ENCODE peak calls at places on chromosomes 4 and X, in five cellular contexts. P is fibroblast of lung, D is IMR-90, B is colonic mucosa, Y is H9. C is an unnamed sample.
A peak's percentile ranks its signal among the peaks of the same experiment; 100 is the strongest.

GRCh38 chr4:6367313-6367945 is 97.8 kb downstream of the WFS1 start:
- DNase-seq in P (no peak), D (no peak), B (no peak), Y (peak; percentile 63), C (no peak)

GRCh38 chr4:87973283-87974169 is 2.0 kb upstream of the SPP1 start:
- DNase-seq in P (peak; percentile 95), D (peak; percentile 84), B (peak; percentile 47), Y (peak; percentile 58), C (peak; percentile 70)

GRCh38 chr4:169621754-169622481 is 1.5 kb downstream of the CLCN3 start:
- DNase-seq in P (peak; percentile 75), D (peak; percentile 90), B (no peak), Y (no peak), C (peak; percentile 65)

GRCh38 chr4:89329280-89329679 is 21.7 kb upstream of the GPRIN3 start:
- DNase-seq in P (no peak), D (no peak), B (no peak), Y (no peak), C (no peak)

GRCh38 chrX:46306103-46306502 is 239.1 kb downstream of the ZNF674 start:
- DNase-seq in P (no peak), D (no peak), B (no peak), Y (no peak), C (no peak)

GRCh38 chr4:99209671-99210070 is 9.4 kb downstream of the ADH6 start:
- DNase-seq in P (peak; percentile 76), D (peak; percentile 71), B (no peak), Y (no peak), C (no peak)

GRCh38 chr4:83219344-83219990 is 65.1 kb downstream of the COQ2 start:
- DNase-seq in P (peak; percentile 8), D (no peak), B (no peak), Y (no peak), C (no peak)

GRCh38 chrX:136168929-136169735 is 21.8 kb downstream of the FHL1 start:
- DNase-seq in P (peak; percentile 91), D (peak; percentile 97), B (peak; percentile 36), Y (peak; percentile 71), C (peak; percentile 39)

DNA sequence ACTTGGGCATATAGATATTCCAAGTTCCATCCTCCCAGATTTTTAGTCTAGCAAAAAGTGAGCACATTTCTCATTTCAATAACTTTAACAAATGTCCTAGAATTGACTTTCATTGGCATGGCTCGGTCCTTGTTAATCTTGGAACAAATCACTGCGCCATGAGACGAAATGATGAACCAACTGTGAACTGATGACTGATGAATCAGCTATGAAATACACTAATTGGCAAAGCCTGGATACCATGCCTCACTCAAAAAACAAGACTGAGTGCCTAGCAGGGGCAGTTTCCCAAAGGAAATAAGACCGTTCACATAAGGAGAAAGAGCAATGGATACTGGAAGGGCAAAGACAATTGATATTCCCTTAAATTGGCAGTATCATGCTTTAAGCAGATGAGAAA is 248.6 kb upstream of the VEGFC start:
- DNase-seq in P (peak; percentile 41), D (no peak), B (no peak), Y (no peak), C (no peak)
- H3K9ac ChIP-seq in P (no peak overlapping the region), D (no peak overlapping the region), B (no peak overlapping the region), Y (no peak overlapping the region), C (no peak overlapping the region)

GRCh38 chr4:76035799-76036389 is at the start of gene CXCL11:
- DNase-seq in P (no peak), D (peak; percentile 26), B (no peak), Y (no peak), C (no peak)

GRCh38 chr4:76035146-76035545 is 724 bp downstream of the CXCL11 start:
- DNase-seq in P (no peak), D (no peak), B (no peak), Y (no peak), C (no peak)

GRCh38 chr4:76036855-76037254 is 985 bp upstream of the CXCL11 start:
- DNase-seq in P (no peak), D (no peak), B (no peak), Y (peak; percentile 31), C (no peak)
- TF ChIP-seq CTCF in P (no peak), D (no peak), B (no peak), Y (no peak), C (no peak)

DNA sequence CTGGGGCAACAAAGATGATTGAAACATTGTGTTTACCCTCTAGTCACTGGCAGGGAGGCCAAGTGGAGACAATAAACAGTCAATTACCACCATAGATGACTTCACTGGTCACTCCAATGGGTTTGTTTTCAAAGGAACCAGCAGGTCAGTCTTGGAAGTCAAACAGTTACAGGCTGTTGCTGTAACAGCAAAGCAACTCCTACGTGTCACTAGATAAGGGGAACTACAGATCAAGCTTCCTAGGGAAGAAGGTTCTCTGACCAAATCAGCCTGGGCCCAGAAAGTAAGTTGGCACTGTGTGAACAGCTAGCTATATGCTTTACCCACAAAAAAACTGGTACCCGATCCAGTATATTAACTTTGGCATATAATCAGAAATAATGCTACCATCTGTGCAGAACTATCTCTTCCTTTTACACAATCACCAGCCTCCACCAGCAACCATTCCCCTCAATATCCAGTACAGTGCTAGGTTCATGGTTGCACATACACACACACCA is 40.8 kb upstream of the IL21 start:
- DNase-seq in P (no peak), D (peak; percentile 20), B (no peak), Y (no peak), C (no peak)
- H3K9ac ChIP-seq in P (no peak overlapping the region), D (no peak overlapping the region), B (no peak overlapping the region), Y (no peak overlapping the region), C (no peak overlapping the region)

GRCh38 chrX:1874416-1874815 is 259.6 kb downstream of the ASMT start:
- DNase-seq in P (no peak), D (no peak), B (no peak), Y (no peak), C (no peak)
- TF ChIP-seq CTCF in P (no peak), D (no peak), B (no peak), Y (no peak), C (no peak)

GRCh38 chrX:23745786-23746185 is 2.7 kb upstream of the ACOT9 start:
- DNase-seq in P (no peak), D (no peak), B (no peak), Y (no peak), C (no peak)

GRCh38 chrX:23742174-23742692 is 843 bp downstream of the ACOT9 start:
- DNase-seq in P (peak; percentile 79), D (peak; percentile 74), B (peak; percentile 35), Y (peak; percentile 29), C (peak; percentile 64)

GRCh38 chrX:23737413-23737812 is 5.7 kb downstream of the ACOT9 start:
- DNase-seq in P (peak; percentile 12), D (peak; percentile 26), B (no peak), Y (no peak), C (no peak)

DNA sequence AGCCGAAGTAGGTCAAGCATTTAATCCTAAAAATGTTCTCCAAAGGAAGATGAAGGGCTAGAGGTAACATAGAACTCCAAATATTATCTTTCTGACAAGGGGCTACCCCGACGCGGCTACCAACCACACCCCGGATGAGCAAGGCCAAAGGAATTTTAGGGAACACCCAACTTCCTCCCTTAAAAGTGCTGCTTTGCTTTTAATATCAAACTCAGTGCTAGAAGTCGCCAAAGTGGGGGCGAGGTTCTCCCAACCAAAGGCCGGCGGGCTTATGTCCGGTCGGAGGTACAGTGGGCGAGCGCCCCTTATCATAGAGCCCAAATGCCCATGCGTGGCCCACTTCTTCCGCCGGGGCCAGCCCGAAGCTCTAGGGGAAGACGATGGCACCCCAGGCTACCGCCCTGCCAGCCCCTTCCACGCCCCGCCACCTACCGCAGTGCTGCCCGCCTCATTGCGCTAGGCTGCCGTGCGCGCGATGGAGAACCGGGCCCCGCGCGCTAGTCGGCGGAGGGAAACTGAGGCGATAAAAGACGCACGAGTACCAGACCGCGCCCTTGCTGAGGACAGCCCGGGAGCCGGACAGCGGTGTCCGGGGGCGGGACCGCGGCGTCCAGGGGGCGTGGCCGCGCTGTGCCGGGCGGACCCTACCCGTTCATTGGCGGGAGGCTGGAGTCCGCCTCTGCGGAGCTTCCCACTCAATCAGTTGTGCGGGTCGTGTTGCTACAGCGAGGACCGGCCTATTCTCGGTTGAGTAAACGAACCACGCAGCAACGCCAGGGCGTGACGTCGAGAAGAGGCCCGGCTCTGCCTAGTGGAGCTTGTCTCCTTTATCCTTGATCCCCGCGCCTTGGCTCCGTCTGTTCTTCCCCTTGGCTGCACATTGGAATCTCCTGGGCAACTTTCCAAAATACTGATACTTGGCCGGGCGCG is at the start of gene ACOT9:
- DNase-seq in P (peak; percentile 96), D (peak; percentile 95), B (peak; percentile 88), Y (peak; percentile 96), C (peak; percentile 97)
- H3K9ac ChIP-seq in P (peak within 1 kb of the TSS; percentile 84), D (peak within 1 kb of the TSS; percentile 89), B (peak within 1 kb of the TSS; percentile 77), Y (peak within 1 kb of the TSS; percentile 33), C (peak within 1 kb of the TSS; percentile 96)

DNA sequence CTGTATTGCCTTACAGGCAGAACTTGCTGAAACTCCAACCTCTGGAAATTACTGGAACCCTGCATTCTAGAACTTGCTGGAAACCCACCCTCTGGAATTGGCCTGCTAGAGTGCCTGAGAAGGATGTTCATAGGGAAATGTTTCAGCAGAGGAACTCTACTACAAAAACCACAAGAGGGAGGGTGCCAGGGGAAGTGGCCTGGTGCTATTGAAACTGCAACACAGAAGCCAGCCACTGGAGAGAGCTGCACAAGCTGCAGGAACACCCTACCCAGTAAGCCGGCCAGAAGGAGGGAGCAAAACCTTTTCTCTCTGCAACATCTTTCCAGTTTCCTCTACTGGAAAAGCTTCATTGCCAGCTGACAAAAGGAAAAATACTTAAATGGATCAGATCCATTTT is 2.5 kb upstream of the BRWD3 start:
- DNase-seq in P (peak; percentile 49), D (peak; percentile 19), B (peak; percentile 22), Y (peak; percentile 58), C (peak; percentile 26)
- TF ChIP-seq CTCF in P (peak; percentile 21), D (no peak), B (no peak), Y (peak; percentile 36), C (no peak)

GRCh38 chr4:165332502-165332901 is 5.0 kb downstream of the MSMO1 start:
- DNase-seq in P (no peak), D (no peak), B (no peak), Y (no peak), C (no peak)
- H3K9ac ChIP-seq in P (no peak overlapping the region), D (no peak overlapping the region), B (no peak overlapping the region), Y (peak overlapping the region; percentile 3), C (no peak overlapping the region)

GRCh38 chr4:53026233-53026632 is 164.1 kb downstream of the RASL11B start:
- DNase-seq in P (no peak), D (peak; percentile 25), B (no peak), Y (no peak), C (no peak)
- TF ChIP-seq CTCF in P (no peak), D (no peak), B (no peak), Y (no peak), C (no peak)

GRCh38 chr4:951186-951585 is 18.9 kb downstream of the TMEM175 start:
- DNase-seq in P (no peak), D (no peak), B (no peak), Y (no peak), C (no peak)
- H3K9ac ChIP-seq in P (no peak overlapping the region), D (no peak overlapping the region), B (no peak overlapping the region), Y (no peak overlapping the region), C (no peak overlapping the region)

C was measured in PC-3.